ENCODE peak calls at places on chromosome 10, in five cellular contexts. I is T-cell; U is kidney; X is activated CD4-positive, alpha-beta T cell treated with anti-CD3 and anti-CD28 coated beads, Interleukin-2, amount 50 U/mL, for 1 hour; K is stimulated activated naive CD8-positive, alpha-beta T cell treated with anti-CD3 and anti-CD28 coated beads, Interleukin-15, Interleukin-2, amounts not matched to agents 100 U/mL and 50 U/mL, for 24 hours. O is an unnamed sample.
A peak's percentile ranks its signal among the peaks of the same experiment; 100 is the strongest.

GRCh38 chr10:84427903-84428650 is 99.7 kb downstream of the CCSER2 start:
- DNase-seq in U (no peak), I (no peak), K (no peak), X (no peak), O (no peak)

GRCh38 chr10:4545077-4545476 is 280.9 kb upstream of the AKR1E2 start:
- DNase-seq in K (no peak), I (no peak), U (no peak), X (no peak), O (no peak)

GRCh38 chr10:110042181-110042580 is 34.4 kb downstream of the ADD3 start:
- DNase-seq in U (no peak), I (no peak), K (no peak), X (no peak), O (no peak)

GRCh38 chr10:126804396-126804795 is 100.8 kb upstream of the DOCK1 start:
- DNase-seq in X (no peak), I (no peak), U (no peak), K (no peak), O (no peak)

GRCh38 chr10:103856497-103857175 is 1.3 kb upstream of the SH3PXD2A start:
- DNase-seq in I (no peak), U (no peak), K (no peak), X (no peak), O (no peak)

GRCh38 chr10:131242007-131242406 is 69.5 kb downstream of the TCERG1L start:
- DNase-seq in K (peak; percentile 9), U (no peak), X (no peak), I (no peak), O (no peak)

GRCh38 chr10:8392216-8392615 is 337.7 kb downstream of the GATA3 start:
- DNase-seq in K (no peak), I (no peak), X (no peak), U (no peak), O (no peak)

GRCh38 chr10:97383159-97383558 is 18.0 kb downstream of the RRP12 start:
- DNase-seq in X (no peak), I (no peak), K (no peak), U (no peak), O (no peak)

GRCh38 chr10:24993237-24993958 is 22.6 kb downstream of the ENKUR start:
- DNase-seq in U (no peak), K (no peak), X (no peak), I (no peak), O (no peak)

GRCh38 chr10:63494951-63495350 is 26.2 kb upstream of the REEP3 start:
- DNase-seq in K (no peak), U (no peak), I (no peak), X (no peak), O (no peak)

GRCh38 chr10:110076559-110077318 is 69.0 kb downstream of the ADD3 start:
- DNase-seq in U (no peak), X (no peak), I (peak; percentile 47), K (no peak), O (no peak)

GRCh38 chr10:4109469-4109868 is 324.5 kb upstream of the KLF6 start:
- DNase-seq in K (no peak), U (no peak), X (no peak), I (no peak), O (no peak)

GRCh38 chr10:26815500-26815899 is 45.3 kb downstream of the ABI1 start:
- DNase-seq in K (no peak), X (no peak), U (no peak), I (no peak), O (no peak)

GRCh38 chr10:25017247-25017590 is 807 bp downstream of the THNSL1 start:
- DNase-seq in U (no peak), K (peak; percentile 24), I (no peak), X (no peak), O (no peak)

GRCh38 chr10:21724695-21725371 is 190.8 kb downstream of the MLLT10 start:
- DNase-seq in I (peak; percentile 35), U (peak; percentile 84), K (peak; percentile 35), X (peak; percentile 40), O (peak; percentile 21)

GRCh38 chr10:34446046-34446445 is 369.1 kb downstream of the PARD3 start:
- DNase-seq in X (no peak), U (no peak), I (no peak), K (no peak), O (no peak)

GRCh38 chr10:97074256-97075145 is 111.3 kb downstream of the SLIT1 start:
- DNase-seq in X (no peak), I (no peak), K (no peak), U (no peak), O (no peak)

GRCh38 chr10:60363187-60363586 is 26.5 kb downstream of the ANK3 start:
- DNase-seq in I (no peak), X (no peak), U (no peak), K (no peak), O (no peak)

GRCh38 chr10:12484945-12485805 is 135.8 kb downstream of the CAMK1D start:
- DNase-seq in X (peak; percentile 31), U (no peak), K (peak; percentile 15), I (peak; percentile 29), O (peak; percentile 11)

GRCh38 chr10:103772096-103772845 is 83.1 kb downstream of the SH3PXD2A start:
- DNase-seq in I (peak; percentile 48), U (peak; percentile 95), X (peak; percentile 44), K (peak; percentile 74), O (peak; percentile 38)

GRCh38 chr10:61063035-61063434 is 119.0 kb upstream of the RHOBTB1 start:
- DNase-seq in X (no peak), U (no peak), K (no peak), I (no peak), O (no peak)

GRCh38 chr10:73774637-73775036 is 7.2 kb upstream of the CHCHD1 start:
- DNase-seq in I (peak; percentile 18), U (no peak), K (no peak), X (no peak), O (no peak)

GRCh38 chr10:108957681-108958080 is 965.6 kb downstream of the XPNPEP1 start:
- DNase-seq in I (no peak), U (no peak), K (no peak), X (no peak), O (no peak)

GRCh38 chr10:113031147-113031546 is 81.1 kb downstream of the TCF7L2 start:
- DNase-seq in X (no peak), K (no peak), U (no peak), I (no peak), O (no peak)

GRCh38 chr10:80552151-80552646 is 14.5 kb downstream of the SH2D4B start:
- DNase-seq in K (no peak), U (no peak), I (no peak), X (no peak), O (no peak)

GRCh38 chr10:50594012-50594411 is 29.7 kb downstream of the SGMS1 start:
- DNase-seq in X (no peak), K (no peak), I (no peak), U (no peak), O (no peak)

GRCh38 chr10:69883680-69884375 is 82.1 kb downstream of the COL13A1 start:
- DNase-seq in X (no peak), K (no peak), U (no peak), I (no peak), O (no peak)

GRCh38 chr10:59324597-59324996 is 37.8 kb downstream of the FAM13C start:
- DNase-seq in U (no peak), X (no peak), K (no peak), I (no peak), O (no peak)

GRCh38 chr10:77230194-77230593 is 407.4 kb downstream of the KCNMA1 start:
- DNase-seq in K (no peak), U (no peak), X (no peak), I (no peak), O (no peak)

GRCh38 chr10:19904202-19904661 is 88.0 kb downstream of the PLXDC2 start:
- DNase-seq in K (no peak), U (no peak), I (no peak), X (no peak), O (no peak)

GRCh38 chr10:132110091-132110490 is 44.3 kb downstream of the JAKMIP3 start:
- DNase-seq in X (no peak), K (no peak), U (peak; percentile 54), I (no peak), O (no peak)

GRCh38 chr10:7269988-7270387 is 140.8 kb downstream of the SFMBT2 start:
- DNase-seq in U (no peak), X (no peak), I (no peak), K (no peak), O (no peak)

O was measured in T follicular helper cell.